ENCODE peak calls at places on chromosome 22, in four cellular contexts. One of them, this sample, is unnamed.

GRCh38 chr22:17921871-17922821 is 102.2 kb downstream of the MICAL3 start:
- DNase-seq in H1: peak
- DNase-seq in H9: peak
- DNase-seq in IMR-90: no peak
- DNase-seq in this sample: peak

GRCh38 chr22:47154621-47155081 is 392.2 kb downstream of the TBC1D22A start:
- DNase-seq in H1: no peak
- DNase-seq in H9: no peak
- DNase-seq in IMR-90: peak
- DNase-seq in this sample: no peak

GRCh38 chr22:31119026-31119717 is 3.6 kb upstream of the INPP5J start:
- DNase-seq in H1: no peak
- DNase-seq in H9: no peak
- DNase-seq in IMR-90: no peak
- DNase-seq in this sample: no peak

GRCh38 chr22:33073989-33074391 is 15.8 kb upstream of the SYN3 start:
- DNase-seq in H1: no peak
- DNase-seq in H9: no peak
- DNase-seq in IMR-90: no peak
- DNase-seq in this sample: no peak

GRCh38 chr22:38097557-38098409 is 12.7 kb downstream of the BAIAP2L2 start:
- DNase-seq in H1: peak
- DNase-seq in H9: peak
- DNase-seq in IMR-90: peak
- DNase-seq in this sample: peak

GRCh38 chr22:30882974-30883533 is 85.5 kb downstream of the MORC2 start:
- DNase-seq in H1: no peak
- DNase-seq in H9: no peak
- DNase-seq in IMR-90: no peak
- DNase-seq in this sample: no peak

GRCh38 chr22:21865041-21865440 is 2.4 kb downstream of the MAPK1 start:
- DNase-seq in H1: no peak
- DNase-seq in H9: no peak
- DNase-seq in IMR-90: peak
- DNase-seq in this sample: peak

GRCh38 chr22:37552560-37553163 is 7.6 kb upstream of the CDC42EP1 start:
- DNase-seq in H1: peak
- DNase-seq in H9: peak
- DNase-seq in IMR-90: peak
- DNase-seq in this sample: peak

GRCh38 chr22:17724241-17724640 is 50.0 kb downstream of the BID start:
- DNase-seq in H1: no peak
- DNase-seq in H9: no peak
- DNase-seq in IMR-90: peak
- DNase-seq in this sample: no peak

GRCh38 chr22:39349506-39349966 is 255 bp upstream of the SYNGR1 start:
- DNase-seq in H1: peak
- DNase-seq in H9: no peak
- DNase-seq in IMR-90: no peak
- DNase-seq in this sample: peak

GRCh38 chr22:46088541-46089311 is 61.6 kb upstream of the PPARA start:
- DNase-seq in H1: no peak
- DNase-seq in H9: no peak
- DNase-seq in IMR-90: peak
- DNase-seq in this sample: no peak

GRCh38 chr22:47943729-47944700 is 1181.6 kb downstream of the TBC1D22A start:
- DNase-seq in H1: no peak
- DNase-seq in H9: no peak
- DNase-seq in IMR-90: no peak
- DNase-seq in this sample: no peak

GRCh38 chr22:23632178-23632577 is at the start of gene DRICH1:
- DNase-seq in H1: no peak
- DNase-seq in H9: no peak
- DNase-seq in IMR-90: no peak
- DNase-seq in this sample: no peak

GRCh38 chr22:48522271-48522670 is 1305.4 kb downstream of the BRD1 start:
- DNase-seq in H1: no peak
- DNase-seq in H9: no peak
- DNase-seq in IMR-90: no peak
- DNase-seq in this sample: no peak

GRCh38 chr22:37990302-37990701 is 5.9 kb upstream of the SOX10 start:
- DNase-seq in H1: no peak
- DNase-seq in H9: no peak
- DNase-seq in IMR-90: no peak
- DNase-seq in this sample: no peak

GRCh38 chr22:36613958-36614357 is 85.0 kb upstream of the EIF3D start:
- DNase-seq in H1: no peak
- DNase-seq in H9: no peak
- DNase-seq in IMR-90: peak
- DNase-seq in this sample: peak

GRCh38 chr22:47275479-47276218 is 513.2 kb downstream of the TBC1D22A start:
- DNase-seq in H1: no peak
- DNase-seq in H9: no peak
- DNase-seq in IMR-90: no peak
- DNase-seq in this sample: no peak

GRCh38 chr22:30968015-30968923 is at the start of gene MORC2:
- DNase-seq in H1: no peak
- DNase-seq in H9: peak
- DNase-seq in IMR-90: peak
- DNase-seq in this sample: peak

GRCh38 chr22:48886604-48887393 is 940.9 kb downstream of the BRD1 start:
- DNase-seq in H1: no peak
- DNase-seq in H9: peak
- DNase-seq in IMR-90: no peak
- DNase-seq in this sample: no peak

GRCh38 chr22:30822216-30823014 is 127.7 kb downstream of the OSBP2 start:
- DNase-seq in H1: peak
- DNase-seq in H9: no peak
- DNase-seq in IMR-90: no peak
- DNase-seq in this sample: peak

GRCh38 chr22:25747245-25747944 is 5.4 kb downstream of the MYO18B start:
- DNase-seq in H1: no peak
- DNase-seq in H9: no peak
- DNase-seq in IMR-90: peak
- DNase-seq in this sample: no peak

GRCh38 chr22:37806409-37807338 is 1.1 kb upstream of the GCAT start:
- DNase-seq in H1: no peak
- DNase-seq in H9: no peak
- DNase-seq in IMR-90: peak
- DNase-seq in this sample: peak

GRCh38 chr22:31449521-31449920 is 40.1 kb downstream of the EIF4ENIF1 start:
- DNase-seq in H1: no peak
- DNase-seq in H9: no peak
- DNase-seq in IMR-90: no peak
- DNase-seq in this sample: no peak

GRCh38 chr22:29351891-29352290 is 36.4 kb upstream of the RASL10A start:
- DNase-seq in H1: no peak
- DNase-seq in H9: no peak
- DNase-seq in IMR-90: no peak
- DNase-seq in this sample: no peak

GRCh38 chr22:32265882-32266767 is 11.0 kb upstream of the SLC5A4 start:
- DNase-seq in H1: peak
- DNase-seq in H9: peak
- DNase-seq in IMR-90: peak
- DNase-seq in this sample: peak

GRCh38 chr22:41907436-41908401 is 7.2 kb downstream of the SHISA8 start:
- DNase-seq in H1: no peak
- DNase-seq in H9: peak
- DNase-seq in IMR-90: peak
- DNase-seq in this sample: no peak

GRCh38 chr22:45581549-45582080 is 78.9 kb downstream of the FBLN1 start:
- DNase-seq in H1: no peak
- DNase-seq in H9: no peak
- DNase-seq in IMR-90: no peak
- DNase-seq in this sample: no peak

GRCh38 chr22:45671051-45671782 is 417 bp upstream of the ATXN10 start:
- DNase-seq in H1: no peak
- DNase-seq in H9: peak
- DNase-seq in IMR-90: no peak
- DNase-seq in this sample: peak

GRCh38 chr22:33240901-33241300 is 182.7 kb upstream of the SYN3 start:
- DNase-seq in H1: no peak
- DNase-seq in H9: no peak
- DNase-seq in IMR-90: no peak
- DNase-seq in this sample: no peak

GRCh38 chr22:22043296-22044078 is 60.9 kb upstream of the TOP3B start:
- DNase-seq in H1: no peak
- DNase-seq in H9: no peak
- DNase-seq in IMR-90: no peak
- DNase-seq in this sample: no peak

GRCh38 chr22:50219800-50220602 is 19.2 kb downstream of the SELENOO start:
- DNase-seq in H1: peak
- DNase-seq in H9: no peak
- DNase-seq in IMR-90: no peak
- DNase-seq in this sample: no peak
- H3K23ac ChIP-seq in H1: no peak
- H3K23ac ChIP-seq in H9: no peak
- H3K23ac ChIP-seq in IMR-90: no peak
- H3K23ac ChIP-seq in this sample: no peak

DNA sequence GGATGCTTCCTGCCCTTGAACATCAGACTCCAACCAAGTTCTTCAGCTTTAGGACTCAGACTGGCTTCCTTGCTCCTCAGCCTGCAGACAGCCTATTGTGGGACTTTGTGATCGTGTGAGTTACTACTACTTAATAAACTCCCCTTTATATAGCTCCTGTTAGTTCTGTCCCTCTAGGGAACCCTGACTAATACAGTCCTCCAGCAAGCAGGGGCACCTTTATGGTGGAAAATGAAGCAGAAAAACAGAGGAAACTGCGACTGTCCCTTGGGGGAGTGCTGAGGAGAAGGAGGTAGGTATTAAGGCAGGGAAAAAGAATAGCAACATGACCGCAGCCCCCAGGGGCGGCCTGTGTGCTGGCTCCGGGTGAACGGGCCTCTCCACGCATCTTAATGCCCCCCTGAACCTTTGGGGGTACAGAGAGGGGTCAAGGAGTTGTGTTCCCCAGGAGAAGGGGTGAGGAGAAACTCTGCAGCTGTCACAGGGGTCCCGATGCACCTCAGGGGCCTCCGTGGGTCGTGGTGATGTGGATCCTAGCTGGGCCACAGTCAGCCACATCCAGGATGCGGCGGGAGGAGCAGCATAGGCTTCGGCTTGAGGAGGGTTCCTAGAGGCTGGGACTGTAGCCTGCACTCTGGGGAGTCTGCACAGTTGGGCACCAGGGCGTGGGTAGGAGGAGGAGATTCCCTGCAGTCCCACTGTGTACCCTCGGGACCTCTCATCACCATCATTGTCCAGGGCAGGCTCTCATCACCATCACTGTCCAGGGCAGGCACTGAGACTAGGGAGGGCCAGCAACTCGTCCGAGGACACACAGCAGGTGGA is 34.3 kb downstream of the SHISAL1 start:
- DNase-seq in H1: no peak
- DNase-seq in H9: no peak
- DNase-seq in IMR-90: no peak
- DNase-seq in this sample: no peak
- H3K56ac ChIP-seq in H1: no peak
- H3K56ac ChIP-seq in H9: no peak
- H3K56ac ChIP-seq in IMR-90: no peak
- H3K56ac ChIP-seq in this sample: no peak

GRCh38 chr22:20248461-20248959 is 19.6 kb downstream of the RTN4R start:
- DNase-seq in H1: no peak
- DNase-seq in H9: no peak
- DNase-seq in IMR-90: no peak
- DNase-seq in this sample: no peak
- H3K4me2 ChIP-seq in H1: no peak
- H3K4me2 ChIP-seq in H9: no peak
- H3K4me2 ChIP-seq in IMR-90: no peak
- H3K4me2 ChIP-seq in this sample: no peak

GRCh38 chr22:20183823-20184222 is 33.0 kb upstream of the CCDC188 start:
- DNase-seq in H1: no peak
- DNase-seq in H9: no peak
- DNase-seq in IMR-90: no peak
- DNase-seq in this sample: no peak
- H3K23ac ChIP-seq in H1: no peak
- H3K23ac ChIP-seq in H9: no peak
- H3K23ac ChIP-seq in IMR-90: no peak
- H3K23ac ChIP-seq in this sample: no peak

GRCh38 chr22:40388231-40388630 is 17.8 kb downstream of the SGSM3 start:
- DNase-seq in H1: no peak
- DNase-seq in H9: no peak
- DNase-seq in IMR-90: no peak
- DNase-seq in this sample: no peak
- H3K56ac ChIP-seq in H1: no peak
- H3K56ac ChIP-seq in H9: no peak
- H3K56ac ChIP-seq in IMR-90: no peak
- H3K56ac ChIP-seq in this sample: no peak

DNA sequence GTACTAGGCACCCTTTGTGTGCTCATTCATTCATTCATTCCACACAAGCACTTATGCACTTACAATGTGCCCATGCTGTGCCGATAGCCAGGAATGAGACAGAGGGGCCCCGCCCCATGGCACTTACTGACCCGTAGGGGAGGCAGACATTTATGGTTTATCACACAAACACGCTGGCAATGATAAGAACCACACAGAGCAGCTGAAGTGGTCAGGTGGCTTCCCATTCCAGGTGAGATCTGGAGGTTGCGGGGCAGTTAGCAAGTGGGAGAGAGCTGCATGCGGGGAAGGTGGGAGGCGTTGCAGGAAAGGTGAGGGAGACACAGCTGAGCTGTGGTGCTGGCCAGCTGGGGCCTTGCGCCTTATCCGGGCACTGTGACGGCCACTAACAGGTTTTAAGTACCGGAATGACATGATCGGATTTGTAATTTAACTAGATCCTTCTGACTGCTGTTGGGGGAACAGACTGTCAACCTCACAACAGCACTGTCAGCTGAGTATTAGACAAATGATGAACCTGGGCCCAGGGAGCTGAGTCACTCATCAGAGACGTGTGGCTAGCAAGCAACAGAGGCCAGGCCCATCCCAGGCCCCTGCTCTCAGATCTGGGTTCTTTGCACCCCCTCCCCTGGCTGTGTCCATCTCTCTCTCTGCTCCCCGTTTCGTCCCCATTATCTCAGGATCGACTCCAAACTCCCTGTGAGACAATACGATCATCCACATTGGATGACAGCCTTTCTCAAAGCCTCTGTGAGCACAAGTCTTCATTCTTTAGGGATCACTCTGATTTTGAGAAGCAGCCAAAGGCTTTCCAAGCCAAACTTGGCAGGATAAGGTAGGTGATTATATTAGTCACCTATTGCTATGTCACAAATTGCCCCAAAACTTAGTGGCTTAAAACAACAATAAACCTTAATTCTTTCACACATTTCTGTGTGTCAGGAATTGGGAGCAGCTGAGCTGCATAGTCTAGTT is 28.4 kb downstream of the RASD2 start:
- DNase-seq in H1: no peak
- DNase-seq in H9: no peak
- DNase-seq in IMR-90: peak
- DNase-seq in this sample: no peak
- H3K4me2 ChIP-seq in H1: no peak
- H3K4me2 ChIP-seq in H9: no peak
- H3K4me2 ChIP-seq in IMR-90: peak
- H3K4me2 ChIP-seq in this sample: no peak